ENCODE peak calls at places on chromosomes 4 and X, in six cellular contexts. P is CD8-positive, alpha-beta memory T cell; B is astrocyte of the spinal cord; Q is epithelial cell of esophagus; O is stomach; T is choroid plexus epithelial cell. I is an unnamed sample.

GRCh38 chr4:89939994-89940393 is 45.3 kb downstream of the MMRN1 start:
- DNase-seq in P (no peak), B (peak), T (peak), O (peak), Q (no peak), I (no peak)

GRCh38 chrX:13152511-13152868 is 108.1 kb upstream of the FAM9C start:
- DNase-seq in Q (no peak), P (no peak), B (no peak), O (no peak), T (no peak), I (no peak)

GRCh38 chr4:182207806-182208483 is 35.3 kb upstream of the TENM3 start:
- DNase-seq in P (no peak), B (peak), T (peak), Q (peak), O (no peak), I (peak)

GRCh38 chrX:125532411-125533089 is 212.9 kb downstream of the TEX13C start:
- DNase-seq in P (no peak), T (no peak), B (no peak), O (no peak), Q (no peak), I (no peak)

GRCh38 chr4:37670249-37670648 is 15.9 kb downstream of the RELL1 start:
- DNase-seq in Q (no peak), P (no peak), B (no peak), O (no peak), T (no peak), I (no peak)

GRCh38 chrX:111719426-111720210 is 38.6 kb downstream of the ALG13 start:
- DNase-seq in Q (peak), B (peak), T (peak), P (no peak), O (no peak), I (peak)

GRCh38 chr4:101155859-101156430 is 191.4 kb downstream of the PPP3CA start:
- DNase-seq in Q (peak), B (no peak), T (no peak), O (no peak), P (no peak), I (no peak)

GRCh38 chrX:39445336-39445735 is 644.1 kb downstream of the MID1IP1 start:
- DNase-seq in T (peak), O (peak), P (no peak), Q (no peak), B (no peak), I (no peak)

GRCh38 chrX:135489542-135489941 is 30.9 kb upstream of the INTS6L start:
- DNase-seq in O (no peak), Q (no peak), T (no peak), P (no peak), B (no peak), I (no peak)

GRCh38 chrX:153933751-153934472 is 925 bp downstream of the NAA10 start:
- DNase-seq in B (no peak), Q (peak), P (no peak), T (peak), O (no peak), I (peak)

GRCh38 chrX:6225307-6226052 is 3.2 kb downstream of the NLGN4X start:
- DNase-seq in B (no peak), T (no peak), Q (no peak), O (no peak), P (no peak), I (no peak)

GRCh38 chr4:77358315-77358928 is 201.4 kb downstream of the CCNG2 start:
- DNase-seq in B (peak), P (no peak), O (no peak), T (peak), Q (peak), I (peak)

GRCh38 chrX:28552322-28552721 is 34.9 kb upstream of the IL1RAPL1 start:
- DNase-seq in O (no peak), P (no peak), Q (peak), T (peak), B (no peak), I (peak)

GRCh38 chr4:15779336-15779735 is 1.2 kb downstream of the CD38 start:
- DNase-seq in B (peak), P (no peak), T (peak), Q (peak), O (no peak), I (peak)

GRCh38 chrX:13463608-13464007 is 105.8 kb upstream of the EGFL6 start:
- DNase-seq in P (no peak), T (peak), B (peak), O (no peak), Q (peak), I (peak)

GRCh38 chr4:29037501-29037900 is 1682.7 kb upstream of the PCDH7 start:
- DNase-seq in O (no peak), B (no peak), Q (no peak), T (no peak), P (no peak), I (no peak)

GRCh38 chr4:183014361-183015084 is 84.5 kb upstream of the WWC2 start:
- DNase-seq in O (no peak), P (no peak), B (no peak), T (peak), Q (no peak), I (no peak)

GRCh38 chr4:151407466-151408379 is 1.3 kb upstream of the FHIP1A start:
- DNase-seq in P (peak), T (no peak), Q (peak), O (peak), B (peak), I (no peak)

GRCh38 chr4:122617597-122618593 is 3.0 kb downstream of the IL21 start:
- DNase-seq in T (peak), P (no peak), Q (no peak), O (no peak), B (no peak), I (no peak)

GRCh38 chr4:145069361-145069760 is 28.6 kb downstream of the ANAPC10 start:
- DNase-seq in O (no peak), T (peak), Q (peak), B (peak), P (no peak), I (peak)

DNA sequence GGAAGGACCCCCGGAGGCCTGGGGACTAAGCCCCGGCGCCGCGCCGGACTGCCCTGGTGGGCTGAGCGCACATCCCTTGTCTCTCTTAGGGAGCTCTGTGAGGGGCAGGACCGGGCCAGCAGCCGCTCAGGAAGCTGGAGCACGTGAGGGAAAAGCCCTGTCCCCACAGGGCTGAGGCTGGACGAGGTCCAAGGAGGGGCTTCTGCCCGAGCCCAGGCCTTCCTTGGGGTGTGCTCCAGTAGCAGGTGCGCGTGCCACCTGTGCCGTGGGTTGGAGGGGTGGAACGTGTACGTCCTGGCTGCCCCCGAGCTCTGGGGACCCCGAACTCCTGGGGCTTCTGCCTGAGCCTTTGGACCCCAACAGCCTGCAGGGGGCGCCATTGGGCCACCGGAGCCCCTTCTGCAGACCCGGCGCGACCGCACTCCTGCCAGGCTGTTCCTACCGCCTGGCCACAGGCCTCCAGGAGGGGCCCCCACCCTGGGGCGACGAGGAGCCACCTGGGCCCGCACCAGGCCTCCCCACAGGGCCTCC is 27.2 kb downstream of the TACC3 start:
- DNase-seq in T (peak), B (peak), Q (peak), P (peak), O (peak), I (peak)
- H3K4me3 ChIP-seq in T (peak), B (no peak), Q (no peak), P (no peak), O (no peak), I (no peak)

DNA sequence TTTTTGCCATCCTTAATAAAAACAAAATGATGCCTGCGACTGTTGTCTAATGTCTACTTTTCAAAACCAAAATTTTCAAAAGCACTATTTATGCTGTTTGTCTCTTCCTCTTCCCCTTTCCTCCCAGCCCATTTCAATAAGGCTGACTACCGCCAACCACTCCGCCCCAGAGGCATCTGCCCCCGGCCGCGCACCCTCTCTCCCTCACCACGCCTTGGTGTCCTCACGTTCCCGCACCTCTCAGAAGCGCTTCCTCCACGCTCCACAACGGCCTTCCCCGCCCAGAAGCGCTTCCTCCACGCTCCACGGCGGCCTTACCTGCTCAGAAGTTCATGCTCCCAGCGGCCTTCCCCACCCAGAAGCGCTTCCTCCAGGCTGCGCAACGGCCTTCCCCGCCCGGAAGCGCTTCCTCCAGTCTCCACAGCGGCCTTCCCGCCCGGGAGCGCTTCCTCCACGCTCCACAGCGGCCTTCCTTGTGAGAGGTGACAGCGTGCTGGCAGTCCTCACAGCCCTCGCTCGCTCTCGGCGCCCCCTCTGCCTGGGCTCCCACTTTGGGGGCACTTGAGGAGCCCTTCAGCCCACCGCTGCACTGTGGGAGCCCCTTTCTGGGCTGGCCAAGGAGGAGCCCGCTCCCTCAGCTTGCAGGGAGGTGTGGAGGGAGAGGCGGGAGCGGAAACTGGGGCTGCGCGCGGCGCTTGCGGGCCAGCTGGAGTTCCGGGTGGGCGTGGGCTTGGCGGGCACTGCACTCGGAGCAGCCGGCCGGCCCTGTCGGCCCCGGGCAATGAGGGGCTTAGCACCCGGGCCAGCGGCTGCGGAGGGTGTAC is 490.4 kb upstream of the ZFP42 start:
- DNase-seq in P (no peak), B (no peak), Q (peak), O (no peak), T (no peak), I (no peak)
- H3K4me3 ChIP-seq in P (no peak), B (no peak), Q (peak), O (no peak), T (no peak), I (no peak)

GRCh38 chr4:24396988-24397387 is 187.4 kb downstream of the DHX15 start:
- DNase-seq in P (no peak), B (no peak), O (no peak), Q (no peak), T (no peak), I (no peak)

GRCh38 chr4:24403263-24403662 is 181.1 kb downstream of the DHX15 start:
- DNase-seq in Q (no peak), O (no peak), B (no peak), T (no peak), P (no peak), I (no peak)

GRCh38 chr4:24395937-24396336 is 188.4 kb downstream of the DHX15 start:
- DNase-seq in P (no peak), B (no peak), T (no peak), Q (no peak), O (no peak), I (no peak)

GRCh38 chr4:24404281-24404680 is 180.1 kb downstream of the DHX15 start:
- DNase-seq in Q (no peak), P (no peak), B (peak), O (no peak), T (no peak), I (peak)

DNA sequence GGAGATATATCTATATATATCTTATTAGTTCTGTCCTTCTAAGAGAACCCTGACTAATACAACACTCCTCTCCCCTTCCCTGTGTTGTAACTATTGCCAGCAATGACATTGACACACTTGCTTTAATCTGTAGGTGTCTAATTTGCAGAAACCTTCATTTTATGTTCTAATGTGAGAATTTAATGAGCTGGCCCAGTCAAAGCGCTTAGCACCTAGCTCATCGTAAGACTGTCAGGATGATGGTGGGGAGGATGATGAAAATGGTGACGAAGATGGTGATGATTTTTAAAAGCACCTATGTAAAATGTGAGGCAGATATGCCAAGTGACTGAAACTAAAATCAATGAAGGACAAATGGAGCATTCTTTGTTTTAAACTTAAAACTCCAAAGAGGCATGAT is 183.8 kb downstream of the DHX15 start:
- DNase-seq in Q (no peak), T (no peak), O (no peak), P (no peak), B (no peak), I (no peak)
- H3K4me3 ChIP-seq in Q (no peak), T (no peak), O (no peak), P (no peak), B (no peak), I (no peak)

GRCh38 chrX:2631743-2632532 is 59.2 kb upstream of the CD99 start:
- DNase-seq in O (no peak), T (no peak), Q (no peak), P (no peak), B (no peak), I (no peak)
- H3K4me3 ChIP-seq in O (no peak), T (no peak), Q (no peak), P (peak), B (no peak), I (no peak)

GRCh38 chr4:99946346-99947189 is at the start of gene DNAJB14:
- DNase-seq in B (peak), O (peak), P (peak), T (peak), Q (peak), I (peak)

GRCh38 chr4:99947608-99948007 is 1.2 kb upstream of the DNAJB14 start:
- DNase-seq in T (no peak), B (no peak), O (no peak), P (no peak), Q (no peak), I (no peak)

GRCh38 chr4:99949034-99949998 is 759 bp downstream of the H2AZ1 start:
- DNase-seq in T (peak), O (peak), B (peak), P (peak), Q (peak), I (peak)

GRCh38 chr4:99945718-99946345 is 586 bp downstream of the DNAJB14 start:
- DNase-seq in Q (peak), B (peak), O (peak), T (peak), P (no peak), I (peak)

GRCh38 chr4:99947190-99947578 is 766 bp upstream of the DNAJB14 start:
- DNase-seq in Q (no peak), O (no peak), P (no peak), T (peak), B (no peak), I (no peak)
- H3K4me3 ChIP-seq in Q (peak), O (peak), P (peak), T (peak), B (peak), I (peak)

GRCh38 chr4:184815046-184815877 is 10.5 kb downstream of the ACSL1 start:
- DNase-seq in O (peak), P (no peak), T (peak), Q (peak), B (peak), I (peak)
- H3K4me3 ChIP-seq in O (peak), P (no peak), T (peak), Q (peak), B (no peak), I (no peak)

DNA sequence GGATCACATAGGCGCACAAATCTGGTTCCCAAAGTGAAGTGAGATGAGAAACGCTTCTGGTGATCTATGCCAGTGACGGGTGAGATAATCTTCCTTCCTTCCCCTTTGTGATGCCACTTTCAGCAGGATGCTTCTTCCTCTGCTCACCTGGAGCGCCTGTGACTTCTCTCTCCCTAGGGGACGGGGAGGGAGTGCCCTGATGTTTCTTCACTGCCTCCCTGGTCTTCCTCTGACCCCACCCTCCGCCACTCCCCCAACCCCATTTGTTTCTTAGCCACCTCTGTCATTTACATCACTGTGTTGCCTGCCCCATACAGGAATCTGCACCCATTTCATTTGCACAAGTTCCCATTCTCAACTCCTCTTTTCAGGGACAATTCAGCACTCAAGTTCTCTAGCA is 139.0 kb upstream of the MID1 start:
- DNase-seq in P (no peak), Q (no peak), T (no peak), B (no peak), O (no peak), I (no peak)
- H3K4me3 ChIP-seq in P (no peak), Q (no peak), T (no peak), B (no peak), O (no peak), I (no peak)

GRCh38 chr4:172869621-172870268 is 298.9 kb upstream of the GALNT7 start:
- DNase-seq in T (no peak), P (no peak), B (no peak), Q (no peak), O (no peak), I (no peak)

GRCh38 chr4:172868271-172868670 is 300.3 kb upstream of the GALNT7 start:
- DNase-seq in Q (no peak), O (no peak), B (no peak), T (no peak), P (no peak), I (no peak)

GRCh38 chr4:172865103-172865502 is 303.5 kb upstream of the GALNT7 start:
- DNase-seq in O (no peak), Q (no peak), B (no peak), T (no peak), P (no peak), I (peak)

GRCh38 chr4:172865531-172866127 is 303.0 kb upstream of the GALNT7 start:
- DNase-seq in B (no peak), O (no peak), Q (peak), T (no peak), P (no peak), I (no peak)

DNA sequence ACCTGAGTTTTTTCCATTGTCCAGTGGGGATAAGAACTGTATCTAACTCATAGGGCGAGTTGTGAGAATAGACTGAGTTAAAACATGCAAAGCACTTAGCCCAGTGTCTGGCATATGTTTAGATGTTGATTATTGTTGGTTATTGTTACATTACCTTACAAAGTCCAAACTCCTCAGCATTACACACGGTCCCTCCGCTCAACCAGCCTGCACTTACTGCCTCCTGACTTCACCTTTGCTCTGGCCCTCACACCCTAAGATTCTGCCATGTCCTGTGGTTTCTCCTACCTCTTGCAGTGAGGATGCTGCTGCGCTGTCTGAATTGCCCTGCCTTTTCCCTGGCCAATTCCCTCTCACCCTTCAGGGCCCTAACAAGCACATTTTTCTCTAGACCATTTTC is 302.2 kb upstream of the GALNT7 start:
- DNase-seq in O (no peak), T (no peak), Q (no peak), P (no peak), B (no peak), I (no peak)
- H3K4me3 ChIP-seq in O (no peak), T (no peak), Q (no peak), P (no peak), B (no peak), I (no peak)

I was measured in fibroblast of mammary gland.